ENCODE peak calls at places on chromosomes 16 and 17, in seven cellular contexts. C is HCT116, N is GM12878, E is SK-N-SH, R is K562, U is HepG2, P is H1. Y is an unnamed sample.

GRCh38 chr17:5718751-5719150 is 134.4 kb upstream of the NLRP1 start:
- DNase-seq in C (no peak), N (no peak), E (no peak), R (no peak), U (no peak), P (no peak), Y (no peak)

GRCh38 chr17:45271603-45272002 is 9.7 kb upstream of the SPATA32 start:
- DNase-seq in C (no peak), N (no peak), E (no peak), R (no peak), U (no peak), P (no peak), Y (no peak)

GRCh38 chr16:89114159-89114981 is 20.7 kb downstream of the ACSF3 start:
- DNase-seq in C (no peak), N (no peak), E (no peak), R (no peak), U (no peak), P (no peak), Y (no peak)

GRCh38 chr17:4533522-4534502 is 21.4 kb downstream of the MYBBP1A start:
- DNase-seq in C (no peak), N (no peak), E (peak), R (peak), U (peak), P (no peak), Y (no peak)

GRCh38 chr17:19830061-19830460 is 37.7 kb downstream of the ULK2 start:
- DNase-seq in C (no peak), N (no peak), E (no peak), R (no peak), U (no peak), P (no peak), Y (no peak)

GRCh38 chr16:11308493-11309283 is 27.6 kb upstream of the PRM1 start:
- DNase-seq in C (no peak), N (peak), E (no peak), R (peak), U (peak), P (no peak), Y (no peak)

GRCh38 chr17:82775033-82775823 is 23.4 kb downstream of the TBCD start:
- DNase-seq in C (peak), N (no peak), E (peak), R (peak), U (peak), P (peak), Y (peak)

GRCh38 chr16:2811703-2812471 is 5.2 kb upstream of the PRSS21 start:
- DNase-seq in C (no peak), N (no peak), E (no peak), R (no peak), U (no peak), P (no peak), Y (no peak)

GRCh38 chr17:8073627-8074485 is 13.7 kb downstream of the ALOX12B start:
- DNase-seq in C (peak), N (no peak), E (peak), R (peak), U (peak), P (peak), Y (peak)

GRCh38 chr17:61442878-61443474 is 9.2 kb upstream of the TBX4 start:
- DNase-seq in C (no peak), N (no peak), E (peak), R (no peak), U (no peak), P (peak), Y (no peak)

GRCh38 chr16:56294599-56294998 is 103.3 kb downstream of the GNAO1 start:
- DNase-seq in C (no peak), N (no peak), E (no peak), R (no peak), U (no peak), P (no peak), Y (no peak)

GRCh38 chr17:42062673-42063072 is 12.3 kb upstream of the C17orf113 start:
- DNase-seq in C (no peak), N (no peak), E (no peak), R (no peak), U (no peak), P (no peak), Y (no peak)

GRCh38 chr17:2854662-2855061 is 58.4 kb downstream of the RAP1GAP2 start:
- DNase-seq in C (no peak), N (no peak), E (peak), R (no peak), U (no peak), P (no peak), Y (no peak)

GRCh38 chr17:45784583-45785372 is 658 bp downstream of the CRHR1 start:
- DNase-seq in C (no peak), N (no peak), E (peak), R (peak), U (peak), P (peak), Y (peak)

GRCh38 chr17:75998327-75998795 is 2.3 kb upstream of the CDK3 start:
- DNase-seq in C (no peak), N (no peak), E (no peak), R (no peak), U (peak), P (no peak), Y (no peak)

GRCh38 chr17:57293077-57293476 is 36.8 kb downstream of the MSI2 start:
- DNase-seq in C (peak), N (no peak), E (no peak), R (no peak), U (peak), P (no peak), Y (peak)

GRCh38 chr16:52964290-52964689 is 88.4 kb downstream of the CHD9NB start:
- DNase-seq in C (no peak), N (no peak), E (no peak), R (no peak), U (no peak), P (no peak), Y (no peak)

GRCh38 chr17:56497132-56497531 is 96.4 kb upstream of the NOG start:
- DNase-seq in C (no peak), N (no peak), E (no peak), R (no peak), U (no peak), P (no peak), Y (no peak)

GRCh38 chr17:5672141-5672540 is 87.8 kb upstream of the NLRP1 start:
- DNase-seq in C (no peak), N (no peak), E (no peak), R (no peak), U (no peak), P (no peak), Y (no peak)

GRCh38 chr17:46834846-46835245 is 16.4 kb upstream of the WNT3 start:
- DNase-seq in C (no peak), N (no peak), E (no peak), R (no peak), U (no peak), P (no peak), Y (no peak)

GRCh38 chr16:86222541-86222940 is 287.8 kb upstream of the FOXF1 start:
- DNase-seq in C (no peak), N (no peak), E (no peak), R (no peak), U (no peak), P (no peak), Y (no peak)

GRCh38 chr16:27355610-27356009 is 41.8 kb downstream of the IL4R start:
- DNase-seq in C (peak), N (no peak), E (no peak), R (peak), U (peak), P (peak), Y (no peak)

GRCh38 chr16:62034236-62035114 is 1.8 kb downstream of the CDH8 start:
- DNase-seq in C (no peak), N (no peak), E (no peak), R (no peak), U (no peak), P (no peak), Y (no peak)
- TF ChIP-seq JUND in C (no peak), N (no peak), E (no peak), R (no peak), U (no peak), P (no peak), Y (no peak)

DNA sequence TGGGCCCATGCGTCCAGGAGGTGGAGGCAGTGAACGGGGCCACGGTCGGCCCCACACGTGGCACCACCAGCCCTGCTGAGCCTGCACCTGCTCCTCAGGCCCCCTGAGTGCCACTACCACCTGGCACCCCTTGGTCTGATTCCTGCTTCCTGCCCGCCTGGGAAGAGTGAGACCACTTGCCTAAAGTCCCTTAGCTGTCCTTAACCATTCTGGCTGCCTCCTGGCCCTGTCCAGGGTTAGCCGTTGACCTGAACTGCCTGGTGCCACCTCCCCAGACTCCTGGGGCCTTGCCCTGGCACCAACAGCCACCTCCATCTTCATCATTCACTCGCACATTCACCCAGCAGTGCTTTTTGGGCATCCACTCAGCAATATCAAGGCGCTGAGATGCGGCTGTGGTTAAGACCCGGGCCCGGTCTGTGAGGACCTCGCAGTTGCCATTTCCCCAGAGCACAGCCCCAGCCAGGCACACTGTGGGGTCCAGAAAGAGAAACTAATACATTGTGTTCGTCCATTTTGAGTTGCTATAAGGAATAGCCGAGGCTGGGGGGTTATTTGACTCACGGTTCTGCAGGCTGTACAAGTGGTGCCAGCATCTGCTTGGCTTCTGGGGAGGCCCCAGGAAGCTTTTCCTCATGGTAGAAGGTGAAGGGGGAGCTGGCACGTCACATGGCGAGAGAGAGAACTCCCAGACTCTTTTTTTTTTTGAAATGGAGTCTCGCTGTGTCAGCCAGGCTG is 318.4 kb downstream of the SEC14L1 start:
- DNase-seq in C (no peak), N (no peak), E (no peak), R (no peak), U (no peak), P (no peak), Y (no peak)
- TF ChIP-seq JUND in C (no peak), N (no peak), E (no peak), R (no peak), U (no peak), P (no peak), Y (no peak)

GRCh38 chr17:312476-313148 is 40.0 kb downstream of the RPH3AL start:
- DNase-seq in C (no peak), N (no peak), E (no peak), R (no peak), U (no peak), P (no peak), Y (no peak)

GRCh38 chr17:313231-313630 is 39.4 kb downstream of the RPH3AL start:
- DNase-seq in C (no peak), N (no peak), E (no peak), R (no peak), U (no peak), P (no peak), Y (no peak)

GRCh38 chr17:310111-311010 is 42.2 kb downstream of the RPH3AL start:
- DNase-seq in C (no peak), N (no peak), E (no peak), R (no peak), U (no peak), P (no peak), Y (no peak)

GRCh38 chr17:309361-309888 is 43.2 kb downstream of the RPH3AL start:
- DNase-seq in C (no peak), N (no peak), E (peak), R (peak), U (peak), P (peak), Y (no peak)

DNA sequence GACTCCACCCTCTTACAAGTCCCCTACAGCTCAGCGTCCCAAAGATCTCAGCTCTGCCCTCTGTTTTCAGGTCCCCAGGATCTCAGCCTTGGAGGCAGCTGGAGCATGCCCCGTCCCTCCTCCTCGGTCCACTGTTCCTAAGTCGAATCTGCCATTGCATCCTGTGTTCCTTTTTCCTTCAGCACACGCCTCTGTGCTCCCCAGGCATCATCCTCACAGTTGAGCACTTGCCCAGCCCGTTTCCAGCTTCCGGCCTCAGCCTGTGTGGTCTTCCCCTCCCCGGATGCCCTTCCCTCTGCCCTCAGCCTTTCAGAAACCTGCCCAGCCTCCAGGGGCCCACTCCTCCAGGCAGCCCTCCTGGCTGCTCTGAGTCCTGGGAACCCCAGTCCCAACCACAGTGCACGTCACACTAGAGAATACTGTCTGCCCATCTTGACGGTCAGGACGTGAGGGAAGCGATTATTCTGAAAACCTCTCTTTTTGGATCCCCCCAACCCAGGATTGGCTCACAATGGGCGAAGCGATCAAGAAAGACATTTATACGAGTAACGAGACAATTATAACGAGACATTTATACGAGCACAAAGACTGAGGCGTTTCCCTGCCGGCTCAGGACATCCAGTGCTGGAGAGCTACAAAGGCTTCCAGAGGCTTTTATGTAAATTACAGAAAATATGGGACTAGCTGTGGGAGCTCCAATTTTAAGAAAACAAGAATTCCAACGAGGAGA is 41.3 kb downstream of the RPH3AL start:
- DNase-seq in C (no peak), N (no peak), E (no peak), R (no peak), U (no peak), P (no peak), Y (no peak)
- TF ChIP-seq JUND in C (no peak), N (no peak), E (no peak), R (no peak), U (no peak), P (no peak), Y (no peak)

DNA sequence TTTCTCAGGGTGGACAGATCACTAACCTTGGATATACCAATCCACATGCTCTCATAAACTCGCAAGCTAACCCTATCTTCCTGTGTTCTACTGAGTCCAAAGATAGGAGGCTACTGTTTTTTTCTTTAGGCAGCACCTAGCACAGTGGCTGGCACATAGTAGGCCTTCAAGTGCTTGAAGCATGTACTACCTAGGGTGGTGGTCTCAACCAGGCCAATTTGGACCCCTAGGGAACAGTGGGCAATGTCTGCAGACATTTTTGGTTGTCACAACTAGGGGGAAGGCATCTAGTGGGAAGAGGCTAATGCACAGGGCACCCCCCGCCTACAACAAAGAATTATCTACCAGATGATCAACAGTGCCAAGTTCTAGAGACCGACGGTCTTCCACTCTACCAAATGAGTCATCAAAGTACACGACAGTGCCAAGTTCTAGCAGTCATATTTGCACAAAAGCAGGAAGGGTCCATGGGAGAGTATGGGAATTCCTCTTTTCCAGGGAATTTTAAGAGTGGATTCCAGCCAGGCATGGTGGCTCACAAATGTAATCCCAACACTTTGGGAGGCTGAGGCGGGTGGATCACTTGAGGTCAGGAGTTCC is 390.3 kb downstream of the SLC39A11 start:
- DNase-seq in C (peak), N (no peak), E (no peak), R (peak), U (peak), P (no peak), Y (no peak)
- TF ChIP-seq JUND in C (peak), N (no peak), E (peak), R (no peak), U (peak), P (no peak), Y (no peak)

GRCh38 chr17:14143678-14144077 is 74.4 kb downstream of the COX10 start:
- DNase-seq in C (no peak), N (no peak), E (no peak), R (no peak), U (no peak), P (no peak), Y (no peak)
- TF ChIP-seq JUND in C (no peak), N (no peak), E (no peak), R (no peak), U (no peak), P (no peak), Y (no peak)

GRCh38 chr16:70391881-70392481 is 45.3 kb downstream of the DDX19A start:
- DNase-seq in C (no peak), N (no peak), E (no peak), R (no peak), U (no peak), P (no peak), Y (no peak)
- TF ChIP-seq JUND in C (no peak), N (no peak), E (no peak), R (no peak), U (no peak), P (no peak), Y (no peak)

GRCh38 chr16:81738831-81739496 is 40.1 kb upstream of the PLCG2 start:
- DNase-seq in C (no peak), N (no peak), E (no peak), R (peak), U (no peak), P (no peak), Y (no peak)
- TF ChIP-seq JUND in C (no peak), N (no peak), E (no peak), R (no peak), U (no peak), P (no peak), Y (no peak)

Y was measured in T47D.